ENCODE peak calls at places on chromosomes 7 and 10, in six cellular contexts. Y is A549, Z is GM12878, C is HepG2, F is endothelial cell of umbilical vein, O is K562. T is an unnamed sample.

GRCh38 chr10:43076876-43077420 is at the start of gene RET:
- DNase-seq in F (no peak), O (peak), Y (peak), C (no peak), Z (no peak), T (peak)

GRCh38 chr10:9895406-9895805 is 1122.3 kb upstream of the CELF2 start:
- DNase-seq in Y (no peak), O (no peak), Z (no peak), C (no peak), F (no peak), T (no peak)

GRCh38 chr7:104795086-104795485 is 218.9 kb upstream of the KMT2E start:
- DNase-seq in O (no peak), C (no peak), Z (no peak), Y (no peak), F (no peak), T (no peak)

GRCh38 chr7:87416682-87417587 is 58.5 kb downstream of the ABCB4 start:
- DNase-seq in O (peak), Z (peak), F (peak), Y (peak), C (peak), T (peak)

GRCh38 chr7:104341545-104341944 is 13.1 kb downstream of the LHFPL3 start:
- DNase-seq in O (peak), Z (no peak), Y (peak), C (peak), F (peak), T (peak)

GRCh38 chr7:79340212-79340611 is 113.3 kb downstream of the MAGI2 start:
- DNase-seq in Y (no peak), F (no peak), Z (no peak), O (no peak), C (no peak), T (no peak)

GRCh38 chr7:106121189-106121799 is 9.2 kb upstream of the SYPL1 start:
- DNase-seq in C (no peak), O (no peak), Y (no peak), F (no peak), Z (no peak), T (no peak)

GRCh38 chr7:124752310-124752709 is 13.3 kb downstream of the GPR37 start:
- DNase-seq in C (no peak), Z (no peak), F (no peak), Y (no peak), O (no peak), T (no peak)

GRCh38 chr10:79938728-79939380 is 10.1 kb downstream of the SFTPD start:
- DNase-seq in F (no peak), C (no peak), Y (no peak), Z (no peak), O (peak), T (peak)

GRCh38 chr7:122460936-122461335 is 156.4 kb upstream of the FEZF1 start:
- DNase-seq in Z (no peak), O (no peak), Y (no peak), F (peak), C (no peak), T (no peak)

GRCh38 chr10:31146496-31147219 is 115.0 kb upstream of the ZNF438 start:
- DNase-seq in Z (no peak), O (no peak), Y (peak), C (no peak), F (peak), T (peak)

GRCh38 chr10:118595598-118596425 is at the start of gene PRLHR:
- DNase-seq in C (no peak), Y (no peak), Z (no peak), O (peak), F (no peak), T (peak)

GRCh38 chr7:32941996-32942782 is 15.1 kb upstream of the FKBP9 start:
- DNase-seq in Y (peak), F (peak), O (peak), Z (no peak), C (peak), T (peak)

DNA sequence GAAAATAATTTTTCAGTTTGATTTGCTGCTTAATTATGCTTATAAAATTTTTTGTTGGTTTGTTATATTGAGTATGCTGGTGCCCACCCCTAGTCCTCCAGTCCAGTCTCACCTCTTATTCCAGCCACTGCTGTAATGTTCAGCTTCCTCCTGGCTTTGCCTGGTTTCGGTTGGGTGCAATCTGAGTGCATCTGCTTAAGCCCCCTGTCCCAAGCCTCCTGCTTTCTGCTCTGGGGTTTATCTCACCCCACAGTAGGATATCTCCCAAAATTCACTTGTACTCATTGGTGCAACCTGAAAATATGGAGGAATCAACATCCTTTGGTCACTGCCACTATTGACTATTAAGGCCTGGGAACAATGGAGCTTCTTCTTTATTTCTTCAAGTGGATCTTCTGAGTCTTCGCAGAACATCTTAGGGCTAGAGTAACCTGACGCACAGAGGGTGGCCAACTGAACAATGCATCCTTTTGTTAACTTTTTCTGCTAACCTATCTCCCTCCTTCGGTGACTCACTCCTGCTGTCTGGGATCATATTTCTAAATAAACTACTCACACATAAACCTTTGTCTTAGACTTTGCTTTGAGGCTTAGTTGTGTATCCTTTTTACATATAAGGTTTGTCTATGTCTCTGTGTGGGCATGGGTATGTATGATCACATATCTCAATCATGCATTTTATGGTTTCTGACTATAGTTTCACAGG is 19.1 kb upstream of the SOSTDC1 start:
- DNase-seq in Y (peak), C (peak), F (no peak), Z (no peak), O (peak), T (no peak)
- TF ChIP-seq MAX in Y (no peak), C (no peak), F (no peak), Z (no peak), O (no peak), T (no peak)

GRCh38 chr7:92135490-92135889 is 1.2 kb upstream of the CYP51A1 start:
- DNase-seq in Y (no peak), Z (no peak), O (peak), C (peak), F (no peak), T (peak)
- TF ChIP-seq MYC in Y (no peak), Z (no peak), O (no peak), C (no peak), F (no peak), T (no peak)

DNA sequence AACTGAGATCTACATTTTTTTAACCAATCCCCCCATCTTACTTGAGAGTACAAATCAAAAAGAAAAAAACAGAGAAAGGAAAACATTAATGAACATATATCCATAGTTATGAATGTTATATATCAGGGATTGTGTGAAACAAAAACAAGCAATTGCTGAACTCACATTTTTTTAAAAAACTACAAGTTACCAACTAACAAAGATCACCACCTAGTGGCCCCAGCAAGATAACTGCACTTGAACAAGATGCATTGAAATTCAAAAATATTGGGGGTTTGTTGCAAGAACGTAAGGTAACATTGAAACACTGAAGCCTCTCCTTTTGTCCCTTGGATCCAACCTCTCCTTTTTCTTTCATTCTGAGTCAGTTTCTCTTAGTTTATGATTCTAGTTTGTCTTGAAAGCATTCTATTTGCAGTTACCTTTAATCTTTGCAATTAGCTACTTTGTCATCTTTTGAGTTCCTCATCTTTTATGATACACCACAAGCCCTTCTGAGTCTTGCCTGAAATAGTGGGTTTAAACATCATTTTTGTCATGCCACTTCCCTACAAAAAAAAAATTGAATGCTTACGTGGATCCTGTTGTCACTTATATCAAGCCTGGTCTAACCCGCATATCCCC is 87.3 kb upstream of the TES start:
- DNase-seq in F (peak), O (peak), C (peak), Z (no peak), Y (peak), T (peak)
- TF ChIP-seq MAX in F (no peak), O (no peak), C (no peak), Z (no peak), Y (no peak), T (no peak)

DNA sequence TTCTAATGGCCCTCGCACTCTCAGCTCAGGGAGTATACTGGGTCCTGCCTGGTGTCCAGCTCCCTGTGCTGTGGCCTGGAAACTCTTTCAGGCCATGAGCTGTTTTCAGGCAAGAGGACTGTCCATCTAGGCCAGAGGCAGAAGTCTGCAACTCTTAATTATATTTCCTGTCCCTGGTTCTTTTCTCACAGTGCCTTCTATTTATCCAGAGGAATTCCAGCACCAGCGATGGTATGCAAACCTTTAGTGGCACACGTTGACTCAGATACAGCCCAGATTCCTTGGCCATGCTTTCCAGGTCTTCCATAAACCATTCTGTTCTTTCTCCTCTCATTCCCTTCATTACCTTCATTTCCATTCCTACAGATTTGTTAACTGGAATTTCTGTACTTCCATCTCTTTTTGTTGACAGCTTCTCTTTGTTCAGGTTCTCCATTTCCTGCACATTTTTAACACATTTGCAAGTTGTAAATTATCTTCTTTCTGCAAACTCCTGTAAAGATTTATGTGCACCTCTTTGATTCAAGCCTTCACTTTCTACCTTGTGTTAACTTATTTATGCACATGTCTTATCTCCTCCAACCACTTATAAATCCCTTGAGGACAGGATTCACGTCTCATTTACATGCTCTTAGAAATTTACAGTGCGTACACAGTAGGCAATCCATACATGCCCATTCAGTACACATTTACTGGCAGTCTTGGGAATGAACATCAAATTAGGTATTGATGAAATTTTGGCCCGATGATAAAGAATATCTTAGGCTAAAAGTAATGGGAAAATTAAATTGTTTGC is 172.1 kb downstream of the CELF2 start:
- DNase-seq in C (no peak), Z (no peak), Y (no peak), F (no peak), O (no peak), T (no peak)
- TF ChIP-seq MYC in C (no peak), Z (no peak), Y (no peak), F (no peak), O (no peak), T (no peak)

GRCh38 chr7:41627921-41628320 is 75.0 kb downstream of the INHBA start:
- DNase-seq in O (no peak), Z (no peak), F (no peak), Y (no peak), C (no peak), T (no peak)
- TF ChIP-seq MAX in O (no peak), Z (no peak), F (no peak), Y (no peak), C (no peak), T (no peak)

DNA sequence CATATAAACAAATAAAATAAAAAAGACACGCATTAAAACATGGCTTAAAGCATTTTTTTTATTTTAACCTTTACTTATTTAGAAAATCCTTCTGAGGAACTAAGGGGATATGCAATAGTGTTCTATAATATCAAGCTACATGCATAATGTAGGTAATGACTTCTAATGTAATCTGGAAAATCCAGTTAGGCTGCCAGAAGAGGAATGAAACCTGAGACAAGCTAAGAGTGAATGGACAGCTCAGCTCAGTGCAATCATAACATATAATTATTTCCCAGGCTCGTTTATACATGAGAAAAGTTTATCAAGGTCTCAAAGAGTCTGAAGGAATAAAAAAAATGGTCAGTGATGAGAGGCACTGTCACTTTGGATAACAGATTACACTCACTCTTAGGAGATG is 649.0 kb upstream of the PCDH15 start:
- DNase-seq in F (no peak), C (no peak), Y (no peak), O (no peak), Z (no peak), T (no peak)
- TF ChIP-seq MYC in F (no peak), C (no peak), Y (no peak), O (no peak), Z (no peak), T (no peak)

DNA sequence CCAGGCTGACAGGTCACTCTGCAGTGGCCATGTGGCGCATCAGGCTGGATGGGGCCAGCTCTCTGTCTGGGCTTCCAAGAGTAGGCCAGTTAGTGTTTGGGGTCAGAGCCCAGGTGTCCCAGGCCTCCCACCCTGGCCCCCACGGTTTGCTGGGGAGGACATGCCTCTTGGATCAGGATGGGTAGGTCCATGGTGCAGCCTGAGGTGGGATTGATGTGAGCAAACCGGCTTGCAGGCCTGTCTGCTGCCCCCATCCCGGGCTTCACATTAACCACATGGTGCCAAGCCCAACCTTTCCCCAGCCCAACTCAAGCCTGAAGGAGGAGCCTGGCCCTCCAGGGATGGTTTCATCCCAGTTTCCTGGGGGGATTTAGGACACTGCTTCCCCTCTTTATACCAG is 39.2 kb downstream of the LDB3 start:
- DNase-seq in F (no peak), Z (no peak), Y (no peak), C (no peak), O (no peak), T (no peak)
- TF ChIP-seq MAX in F (no peak), Z (no peak), Y (no peak), C (no peak), O (no peak), T (no peak)

T was measured in NB4.